ENCODE peak calls at places on chromosomes 4 and X, in five cellular contexts. G is HepG2, O is K562, U is HCT116, H is H1. W is an unnamed sample.

GRCh38 chr4:7423801-7424552 is 10.8 kb downstream of the PSAPL1 start:
- DNase-seq in G (no peak), O (no peak), U (no peak), H (peak), W (no peak)

GRCh38 chrX:21831496-21831895 is 7.9 kb upstream of the MBTPS2 start:
- DNase-seq in G (peak), O (no peak), U (no peak), H (no peak), W (no peak)

GRCh38 chr4:103498161-103499070 is 221.4 kb downstream of the TACR3 start:
- DNase-seq in G (no peak), O (no peak), U (no peak), H (no peak), W (peak)

GRCh38 chr4:97367878-97368277 is 775.4 kb downstream of the STPG2 start:
- DNase-seq in G (no peak), O (no peak), U (peak), H (no peak), W (peak)

GRCh38 chr4:142660728-142661127 is 185.4 kb downstream of the INPP4B start:
- DNase-seq in G (no peak), O (no peak), U (no peak), H (no peak), W (no peak)

GRCh38 chrX:21374163-21374993 is at the start of gene CNKSR2:
- DNase-seq in G (no peak), O (no peak), U (no peak), H (peak), W (peak)

GRCh38 chr4:7635435-7635834 is 200.7 kb upstream of the PSAPL1 start:
- DNase-seq in G (no peak), O (no peak), U (no peak), H (no peak), W (no peak)

GRCh38 chr4:79024371-79024770 is 85.1 kb upstream of the PAQR3 start:
- DNase-seq in G (no peak), O (no peak), U (no peak), H (no peak), W (no peak)

GRCh38 chr4:99624141-99624719 is 33.4 kb downstream of the C4orf54 start:
- DNase-seq in G (no peak), O (no peak), U (no peak), H (no peak), W (no peak)

GRCh38 chrX:3680459-3680858 is 33.0 kb downstream of the PRKX start:
- DNase-seq in G (no peak), O (no peak), U (no peak), H (no peak), W (no peak)

GRCh38 chr4:130336585-130337217 is 1240.7 kb downstream of the C4orf33 start:
- DNase-seq in G (peak), O (no peak), U (peak), H (no peak), W (peak)

GRCh38 chr4:86432552-86433134 is 72.8 kb upstream of the MAPK10 start:
- DNase-seq in G (no peak), O (no peak), U (no peak), H (no peak), W (no peak)

GRCh38 chr4:101500742-101501141 is 153.4 kb upstream of the PPP3CA start:
- DNase-seq in G (no peak), O (no peak), U (no peak), H (no peak), W (no peak)

GRCh38 chrX:8579602-8580001 is 115.0 kb downstream of the VCX3B start:
- DNase-seq in G (no peak), O (no peak), U (no peak), H (no peak), W (no peak)

GRCh38 chrX:80578518-80579105 is 158.4 kb downstream of the TENT5D start:
- DNase-seq in G (peak), O (peak), U (peak), H (no peak), W (peak)

GRCh38 chr4:13966241-13967195 is 339.0 kb upstream of the BOD1L1 start:
- DNase-seq in G (no peak), O (no peak), U (no peak), H (no peak), W (peak)

GRCh38 chrX:11329016-11329415 is 35.8 kb downstream of the AMELX start:
- DNase-seq in G (no peak), O (no peak), U (no peak), H (no peak), W (peak)

GRCh38 chr4:80141543-80141942 is 55.8 kb upstream of the PRDM8 start:
- DNase-seq in G (no peak), O (no peak), U (no peak), H (no peak), W (no peak)

GRCh38 chr4:20252656-20253271 is 1.1 kb downstream of the SLIT2 start:
- DNase-seq in G (no peak), O (no peak), U (no peak), H (peak), W (peak)

GRCh38 chr4:56907009-56907408 is 691 bp upstream of the REST start:
- DNase-seq in G (no peak), O (no peak), U (no peak), H (peak), W (no peak)

GRCh38 chr4:76883147-76883546 is 14.8 kb downstream of the SOWAHB start:
- DNase-seq in G (no peak), O (no peak), U (no peak), H (no peak), W (peak)

DNA sequence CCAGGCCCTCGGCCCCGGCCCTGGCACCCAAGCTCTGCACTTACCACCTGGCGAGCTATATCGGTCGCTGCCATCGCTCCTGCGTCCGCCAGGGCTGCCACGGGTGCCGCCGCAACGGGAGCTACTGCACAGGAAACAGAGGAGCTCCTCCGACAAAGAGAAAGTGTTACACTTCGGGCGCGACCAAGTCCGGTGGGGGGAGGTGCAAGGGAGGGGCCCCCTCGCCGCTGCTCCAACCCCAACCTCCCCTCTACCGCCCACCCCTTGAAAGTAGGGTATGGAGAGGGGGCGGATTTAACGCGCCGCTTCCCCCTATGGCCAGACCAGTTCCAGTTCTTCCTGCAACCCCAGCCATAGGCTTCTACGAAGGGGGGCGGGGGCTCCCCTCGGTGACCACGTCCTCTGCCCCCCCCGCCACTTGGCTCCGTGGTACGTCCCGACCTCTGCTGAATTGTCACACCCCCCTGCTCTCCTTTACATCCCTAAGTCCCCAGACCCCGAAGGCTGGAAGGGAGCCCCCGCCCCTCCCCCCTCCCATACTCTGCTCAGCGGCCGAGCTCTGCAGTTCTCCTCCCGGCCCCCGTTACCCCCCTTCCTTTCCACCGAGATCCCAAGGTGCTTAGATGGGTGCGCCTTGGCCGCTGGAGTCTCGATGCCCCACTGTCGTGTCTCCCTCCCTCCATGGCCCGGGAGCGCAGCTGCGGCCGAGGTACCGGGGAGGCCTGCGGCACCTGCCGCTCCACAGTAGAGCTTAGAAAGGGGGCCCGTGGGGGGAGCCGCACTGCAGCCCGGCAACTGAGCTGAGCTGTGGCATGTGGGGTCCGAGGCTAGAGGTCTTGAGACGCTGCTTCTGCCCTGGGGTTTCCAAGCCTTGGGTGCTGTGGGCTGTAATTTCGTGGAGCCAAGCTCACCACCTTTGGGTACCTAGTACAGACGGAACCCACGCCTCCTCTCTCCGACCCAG is at the start of gene SEPTIN6:
- DNase-seq in G (peak), O (peak), U (peak), H (peak), W (peak)
- TF ChIP-seq POLR2A in G (peak), O (peak), U (peak), H (no peak), W (peak)

GRCh38 chr4:149511558-149512298 is 303.9 kb downstream of the IQCM start:
- DNase-seq in G (no peak), O (no peak), U (no peak), H (no peak), W (no peak)
- TF ChIP-seq EZH2 in G (no peak), O (no peak), U (no peak), H (no peak), W (no peak)

DNA sequence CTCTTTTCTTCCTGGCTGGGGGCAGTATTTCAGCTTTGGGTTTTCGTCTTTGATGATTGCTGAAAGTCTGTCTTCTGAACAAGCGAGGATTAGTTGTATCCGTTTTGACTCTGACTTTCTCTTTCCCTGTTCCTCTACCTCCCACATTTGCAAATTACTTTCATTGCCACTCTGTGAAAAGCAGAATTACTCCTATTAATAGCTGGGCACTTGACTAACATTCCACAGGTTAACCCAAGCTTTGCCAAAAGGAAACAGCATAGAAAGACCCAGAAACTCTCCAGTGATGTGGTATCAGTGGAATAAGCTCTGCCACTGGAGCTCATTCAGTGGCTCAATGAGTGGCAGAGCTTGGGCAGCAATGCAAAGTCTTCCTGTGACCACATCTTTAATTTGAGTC is 238.9 kb downstream of the PALLD start:
- DNase-seq in G (no peak), O (no peak), U (no peak), H (no peak), W (no peak)
- TF ChIP-seq POLR2A in G (no peak), O (no peak), U (no peak), H (no peak), W (no peak)

GRCh38 chr4:3642806-3643517 is 110.7 kb upstream of the LRPAP1 start:
- DNase-seq in G (no peak), O (no peak), U (no peak), H (no peak), W (no peak)

GRCh38 chr4:3643518-3644433 is 111.6 kb upstream of the LRPAP1 start:
- DNase-seq in G (no peak), O (no peak), U (no peak), H (no peak), W (no peak)

GRCh38 chr4:3646280-3646679 is 114.1 kb upstream of the LRPAP1 start:
- DNase-seq in G (no peak), O (no peak), U (no peak), H (no peak), W (no peak)

GRCh38 chr4:3645711-3646221 is 113.5 kb upstream of the LRPAP1 start:
- DNase-seq in G (no peak), O (no peak), U (no peak), H (no peak), W (no peak)

DNA sequence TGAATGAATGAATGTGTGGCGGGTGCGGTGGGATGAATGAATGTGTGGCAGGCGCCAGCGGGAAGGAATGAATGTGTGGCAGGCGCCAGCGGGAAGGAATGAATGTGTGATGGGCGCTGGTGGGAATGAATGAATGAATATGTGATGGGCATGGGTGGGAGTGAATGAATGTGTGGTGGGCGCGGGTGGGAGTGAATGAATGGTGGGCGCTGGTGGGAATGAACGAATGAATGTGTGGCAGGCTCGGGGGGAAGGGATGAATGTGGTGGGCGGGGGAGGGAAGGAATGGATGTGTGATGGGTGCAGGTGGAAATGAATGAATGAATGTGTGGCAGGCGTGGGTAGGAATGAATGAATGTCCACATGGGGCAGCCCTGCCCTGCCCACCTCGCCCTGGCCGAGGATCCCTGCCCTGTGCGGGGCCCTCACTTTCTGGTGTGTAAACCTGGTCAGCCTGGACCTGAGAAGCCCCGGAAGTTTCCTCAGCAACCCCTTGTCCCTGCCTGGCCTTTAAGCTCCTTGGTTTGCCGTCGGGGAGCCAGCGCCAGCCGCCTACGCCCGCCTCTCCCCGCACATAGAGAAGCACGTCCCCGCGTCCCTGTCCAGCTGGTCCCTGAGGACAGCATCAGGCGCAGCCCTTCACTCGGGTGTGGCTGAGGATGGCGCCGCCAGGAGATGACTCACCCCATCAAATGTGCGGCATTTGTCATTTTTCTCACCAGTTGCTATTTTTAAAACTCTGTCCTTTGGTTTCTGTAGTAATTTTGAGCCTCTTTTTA is 112.8 kb upstream of the LRPAP1 start:
- DNase-seq in G (no peak), O (peak), U (no peak), H (no peak), W (no peak)
- TF ChIP-seq EZH2 in G (no peak), O (no peak), U (no peak), H (no peak), W (no peak)

DNA sequence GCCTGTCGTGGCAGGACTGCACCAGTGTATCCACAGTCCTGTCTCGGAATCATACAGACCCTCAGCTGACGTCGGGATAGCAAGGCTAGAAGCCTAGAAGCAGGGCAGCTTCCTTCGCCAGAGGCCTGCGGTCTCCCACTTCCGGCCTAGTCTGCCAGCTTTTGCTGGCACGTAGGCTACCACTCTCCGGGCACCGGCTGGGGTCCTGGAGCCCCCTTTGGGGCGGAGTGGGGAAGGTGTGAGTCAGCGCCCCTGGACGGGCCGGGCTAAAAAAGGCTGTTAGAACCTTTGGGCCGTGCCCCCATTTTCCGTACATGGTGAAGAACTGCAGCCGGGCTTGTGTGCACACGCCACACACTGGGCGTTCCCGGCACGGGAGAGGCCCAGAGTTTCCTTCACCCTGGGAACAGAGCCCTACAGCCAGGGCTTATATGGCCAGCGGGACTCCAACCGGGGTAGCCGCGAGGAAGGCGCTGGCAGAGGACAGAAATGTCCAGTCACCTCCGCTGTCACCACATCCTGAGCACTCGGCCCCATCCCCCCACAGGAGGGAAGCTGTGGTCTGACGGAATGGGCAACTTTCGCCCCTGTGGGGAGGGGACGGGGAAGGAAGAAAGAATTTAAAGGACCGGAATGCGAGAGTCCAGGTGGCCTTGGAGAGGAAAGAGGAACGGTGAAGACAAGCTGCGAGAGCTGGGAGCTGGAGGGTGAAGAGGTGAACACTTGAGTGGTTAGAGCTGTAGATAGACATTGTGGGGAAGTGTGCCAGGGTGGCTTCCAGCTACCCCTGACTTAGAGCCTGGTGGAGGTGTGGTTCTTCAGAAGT is 4.6 kb downstream of the MAGIX start:
- DNase-seq in G (no peak), O (peak), U (no peak), H (peak), W (peak)
- TF ChIP-seq POLR2A in G (no peak), O (peak), U (peak), H (no peak), W (no peak)

GRCh38 chr4:71186566-71187398 is 152.0 kb upstream of the SLC4A4 start:
- DNase-seq in G (no peak), O (no peak), U (no peak), H (no peak), W (peak)
- TF ChIP-seq EZH2 in G (no peak), O (no peak), U (no peak), H (peak), W (peak)

DNA sequence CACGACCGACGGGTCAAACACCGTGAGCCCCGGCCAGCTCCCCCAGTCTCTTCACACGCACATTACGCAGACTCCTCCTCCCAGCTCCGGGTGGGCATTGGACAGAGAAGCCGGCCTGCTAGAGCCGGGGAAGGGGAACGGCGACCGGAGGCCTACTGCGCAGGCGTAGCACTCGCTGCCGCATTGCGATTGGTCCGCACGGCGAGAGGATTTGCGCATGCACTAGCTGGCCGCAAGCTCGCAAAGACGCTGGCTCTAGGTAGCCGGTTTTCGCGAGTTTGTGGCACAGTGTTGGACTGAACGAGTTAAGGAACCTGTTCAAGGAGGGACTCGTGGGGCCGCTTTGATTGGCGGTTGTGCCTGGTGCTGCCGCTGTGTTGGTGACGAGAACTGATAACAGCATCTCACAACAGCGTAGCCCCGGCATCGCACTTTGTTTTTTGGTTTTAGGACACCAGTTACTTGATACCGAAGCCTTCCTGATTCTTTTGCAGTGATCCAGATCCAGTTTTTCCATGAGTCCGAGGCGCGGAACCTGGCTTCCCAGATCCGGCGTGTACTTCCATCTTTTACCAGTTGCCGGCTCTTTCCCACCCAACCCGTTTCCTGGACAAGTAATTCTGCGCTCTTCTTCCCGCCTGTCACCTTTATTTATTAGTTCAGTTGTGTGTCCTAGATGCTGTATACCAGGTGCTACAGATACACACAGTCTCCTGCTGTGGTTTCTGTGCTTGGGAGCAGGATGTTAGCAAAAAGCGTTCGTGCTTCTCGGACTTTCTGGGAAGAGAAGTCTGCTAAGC is at the start of gene AIFM1:
- DNase-seq in G (peak), O (peak), U (peak), H (peak), W (peak)
- TF ChIP-seq POLR2A in G (peak), O (peak), U (peak), H (peak), W (peak)

DNA sequence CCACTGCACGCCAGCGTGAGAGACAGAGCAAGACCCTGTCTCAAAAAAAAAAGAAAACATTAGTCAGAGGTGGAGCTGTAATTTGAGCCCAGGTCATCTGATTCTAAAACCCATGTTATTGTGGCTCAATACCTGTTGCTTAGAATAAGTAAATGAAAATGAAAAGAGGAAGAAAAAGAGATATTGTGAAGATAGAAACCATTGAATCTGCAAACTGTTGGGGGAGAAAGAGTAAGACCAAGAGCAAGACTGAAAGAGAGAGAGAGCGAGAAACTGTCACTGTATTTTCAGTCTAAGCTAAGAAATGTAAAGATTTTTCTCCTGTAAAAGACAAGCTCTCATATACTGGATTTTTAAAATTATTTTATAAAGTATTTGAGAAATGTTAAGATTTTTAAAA is 9.7 kb upstream of the IGSF1 start:
- DNase-seq in G (no peak), O (no peak), U (no peak), H (no peak), W (no peak)
- TF ChIP-seq EZH2 in G (no peak), O (no peak), U (no peak), H (no peak), W (no peak)